ENCODE peak calls at places on chromosome X, in ten cellular contexts. E, A, X, U, Y, D, F, H, W and G are unnamed samples.

GRCh38 chrX:96430756-96431455 is 253.7 kb upstream of the DIAPH2 start:
- DNase-seq in U (no peak), F (no peak), X (no peak), Y (no peak), W (no peak), D (no peak), A (no peak), E (no peak), H (no peak), G (no peak)

GRCh38 chrX:50067435-50068292 is 133.1 kb downstream of the AKAP4 start:
- DNase-seq in Y (no peak), F (peak; percentile 36), U (peak; percentile 65), A (no peak), H (no peak), D (no peak), X (no peak), E (no peak), W (peak; percentile 20), G (no peak)

GRCh38 chrX:437636-438390 is 51.1 kb upstream of the PPP2R3B start:
- DNase-seq in D (no peak), A (no peak), U (no peak), X (no peak), F (no peak), H (no peak), E (no peak), W (no peak), Y (no peak), G (no peak)

GRCh38 chrX:19748898-19749680 is 138.3 kb downstream of the SH3KBP1 start:
- DNase-seq in Y (no peak), A (no peak), X (no peak), F (no peak), H (no peak), W (no peak), U (no peak), D (no peak), E (no peak), G (no peak)

GRCh38 chrX:257681-258289 is 23.4 kb upstream of the PLCXD1 start:
- DNase-seq in Y (peak; percentile 61), W (no peak), A (no peak), F (no peak), D (no peak), H (no peak), X (no peak), E (no peak), U (no peak), G (no peak)

GRCh38 chrX:9923357-9923756 is 43.8 kb upstream of the CLDN34 start:
- DNase-seq in F (no peak), Y (no peak), W (no peak), U (no peak), D (no peak), H (no peak), A (no peak), E (no peak), X (no peak), G (no peak)

GRCh38 chrX:6683353-6683752 is 148.4 kb upstream of the VCX3A start:
- DNase-seq in A (no peak), F (no peak), W (no peak), E (no peak), D (no peak), X (no peak), H (no peak), U (no peak), Y (no peak), G (no peak)

GRCh38 chrX:120514236-120514635 is 45.1 kb upstream of the LAMP2 start:
- DNase-seq in X (no peak), D (no peak), H (no peak), A (no peak), E (no peak), F (peak; percentile 42), W (no peak), U (no peak), Y (no peak), G (no peak)

GRCh38 chrX:149504226-149504914 is 736 bp downstream of the IDS start:
- DNase-seq in Y (no peak), A (no peak), H (no peak), F (peak; percentile 9), E (no peak), W (no peak), D (peak; percentile 62), X (peak; percentile 29), U (no peak), G (no peak)

GRCh38 chrX:53421125-53421524 is 1.3 kb downstream of the SMC1A start:
- DNase-seq in H (no peak), W (no peak), A (no peak), Y (no peak), X (no peak), U (no peak), F (no peak), D (no peak), E (no peak), G (no peak)

GRCh38 chrX:20071511-20072079 is 45.1 kb downstream of the MAP7D2 start:
- DNase-seq in H (no peak), W (no peak), D (no peak), E (no peak), A (no peak), X (no peak), U (no peak), F (no peak), Y (no peak), G (no peak)

GRCh38 chrX:43643662-43644061 is 12.4 kb upstream of the MAOA start:
- DNase-seq in H (no peak), A (no peak), Y (no peak), U (no peak), X (no peak), E (no peak), F (no peak), D (no peak), W (no peak), G (no peak)

GRCh38 chrX:17412692-17413091 is 37.7 kb downstream of the NHS start:
- DNase-seq in H (no peak), W (no peak), A (no peak), X (no peak), F (peak; percentile 91), D (no peak), U (no peak), E (no peak), Y (no peak), G (no peak)

GRCh38 chrX:71525316-71525715 is 7.6 kb upstream of the OGT start:
- DNase-seq in A (no peak), E (no peak), W (no peak), D (no peak), Y (no peak), H (no peak), F (peak; percentile 19), U (no peak), X (no peak), G (no peak)

GRCh38 chrX:31546130-31546529 is 474.3 kb upstream of the FTHL17 start:
- DNase-seq in X (no peak), H (no peak), F (peak; percentile 84), W (no peak), Y (no peak), U (no peak), D (no peak), E (peak; percentile 24), A (no peak), G (no peak)

GRCh38 chrX:129529685-129530281 is 6.5 kb upstream of the SMARCA1 start:
- DNase-seq in H (no peak), U (no peak), Y (no peak), F (peak; percentile 55), E (no peak), A (no peak), W (no peak), X (no peak), D (no peak), G (no peak)

GRCh38 chrX:111098874-111099273 is 2.9 kb downstream of the PAK3 start:
- DNase-seq in Y (no peak), H (peak; percentile 60), A (peak; percentile 41), F (peak; percentile 23), W (peak; percentile 73), D (peak; percentile 59), X (peak; percentile 60), E (peak; percentile 23), U (no peak), G (no peak)

GRCh38 chrX:155056877-155057792 is 13.8 kb downstream of the CMC4 start:
- DNase-seq in H (peak; percentile 82), W (peak; percentile 31), X (peak; percentile 26), A (peak; percentile 47), Y (no peak), D (peak; percentile 29), U (peak; percentile 66), E (peak; percentile 59), F (peak; percentile 78), G (no peak)

GRCh38 chrX:13398839-13399238 is 79.0 kb upstream of the ATXN3L start:
- DNase-seq in Y (no peak), W (no peak), U (no peak), F (no peak), X (no peak), D (no peak), E (no peak), H (no peak), A (no peak), G (no peak)

GRCh38 chrX:150813922-150814321 is 84.5 kb downstream of the CD99L2 start:
- DNase-seq in E (no peak), A (no peak), U (no peak), Y (no peak), F (peak; percentile 20), H (no peak), W (no peak), X (no peak), D (no peak), G (no peak)

GRCh38 chrX:72297953-72298730 is 7.6 kb downstream of the CITED1 start:
- DNase-seq in H (no peak), A (no peak), D (no peak), Y (no peak), U (no peak), W (no peak), X (no peak), E (no peak), F (peak; percentile 56), G (peak; percentile 68)

GRCh38 chrX:16212436-16212835 is 45.2 kb downstream of the MAGEB17 start:
- DNase-seq in A (no peak), D (no peak), F (peak; percentile 35), H (peak; percentile 21), Y (no peak), U (no peak), W (no peak), X (no peak), E (no peak), G (no peak)

GRCh38 chrX:15737957-15738685 is at the start of gene CA5B:
- DNase-seq in E (peak; percentile 94), Y (peak; percentile 99), F (peak; percentile 78), U (peak; percentile 96), W (peak; percentile 99), X (peak; percentile 99), D (peak; percentile 95), H (peak; percentile 96), A (peak; percentile 58), G (peak; percentile 98)

GRCh38 chrX:42930951-42931350 is 153.0 kb upstream of the PPP1R2C start:
- DNase-seq in E (no peak), H (no peak), D (no peak), F (no peak), A (no peak), Y (no peak), U (no peak), X (no peak), W (no peak), G (no peak)